ENCODE peak calls at places on chromosomes 16 and 17, in nine cellular contexts. I, Y, C, N, D, T, H, V and M are unnamed samples.

GRCh38 chr17:31467502-31468256 is 76.2 kb downstream of the RAB11FIP4 start:
- DNase-seq in I (no peak), Y (peak; percentile 82), C (no peak), N (no peak), D (no peak), T (no peak), H (no peak), V (no peak), M (no peak)

GRCh38 chr17:70677783-70678647 is 508.7 kb downstream of the KCNJ2 start:
- DNase-seq in I (no peak), Y (no peak), C (no peak), N (no peak), D (no peak), T (no peak), H (no peak), V (no peak), M (no peak)

GRCh38 chr16:17334096-17334495 is 136.7 kb downstream of the XYLT1 start:
- DNase-seq in I (no peak), Y (no peak), C (no peak), N (no peak), D (no peak), T (no peak), H (peak; percentile 72), V (no peak), M (no peak)

GRCh38 chr16:11050954-11051353 is 106.6 kb downstream of the CLEC16A start:
- DNase-seq in I (no peak), Y (no peak), C (no peak), N (no peak), D (no peak), T (no peak), H (peak; percentile 39), V (no peak), M (no peak)

GRCh38 chr16:83706394-83706793 is 101.4 kb upstream of the HSBP1 start:
- DNase-seq in I (no peak), Y (no peak), C (no peak), N (no peak), D (no peak), T (no peak), H (no peak), V (no peak), M (no peak)

GRCh38 chr17:42659079-42659931 is at the start of gene TUBG2:
- DNase-seq in I (peak; percentile 94), Y (peak; percentile 84), C (peak; percentile 88), N (no peak), D (peak; percentile 75), T (peak; percentile 93), H (peak; percentile 94), V (peak; percentile 96), M (peak; percentile 87)

GRCh38 chr16:46607529-46607928 is 13.7 kb downstream of the SHCBP1 start:
- DNase-seq in I (peak; percentile 57), Y (no peak), C (no peak), N (no peak), D (no peak), T (no peak), H (no peak), V (no peak), M (no peak)

GRCh38 chr17:81434079-81434478 is 38.8 kb downstream of the BAHCC1 start:
- DNase-seq in I (peak; percentile 63), Y (peak; percentile 70), C (no peak), N (no peak), D (no peak), T (no peak), H (no peak), V (peak; percentile 83), M (no peak)

GRCh38 chr16:50741225-50741807 is 570 bp upstream of the CYLD start:
- DNase-seq in I (peak; percentile 9), Y (no peak), C (peak; percentile 14), N (peak; percentile 89), D (no peak), T (peak; percentile 61), H (no peak), V (no peak), M (no peak)

GRCh38 chr16:86222965-86223551 is 287.3 kb upstream of the FOXF1 start:
- DNase-seq in I (no peak), Y (peak; percentile 23), C (no peak), N (no peak), D (no peak), T (no peak), H (peak; percentile 61), V (no peak), M (no peak)

GRCh38 chr16:14071576-14072271 is 605 bp downstream of the MRTFB start:
- DNase-seq in I (no peak), Y (no peak), C (no peak), N (no peak), D (no peak), T (peak; percentile 46), H (no peak), V (no peak), M (peak; percentile 70)

GRCh38 chr16:674968-675883 is at the start of gene RHBDL1:
- DNase-seq in I (peak; percentile 66), Y (no peak), C (peak; percentile 57), N (no peak), D (no peak), T (no peak), H (no peak), V (peak; percentile 90), M (no peak)

GRCh38 chr16:18933501-18933900 is 7.3 kb upstream of the SMG1 start:
- DNase-seq in I (no peak), Y (no peak), C (no peak), N (no peak), D (no peak), T (no peak), H (no peak), V (no peak), M (no peak)

GRCh38 chr17:20087538-20088250 is 78.5 kb downstream of the SPECC1 start:
- DNase-seq in I (no peak), Y (no peak), C (no peak), N (no peak), D (no peak), T (no peak), H (no peak), V (no peak), M (no peak)

GRCh38 chr17:2064980-2065785 is 10.3 kb downstream of the HIC1 start:
- DNase-seq in I (peak; percentile 59), Y (no peak), C (peak; percentile 46), N (no peak), D (no peak), T (peak; percentile 54), H (no peak), V (peak; percentile 54), M (peak; percentile 72)

GRCh38 chr16:930511-930910 is 40.3 kb downstream of the LMF1 start:
- DNase-seq in I (no peak), Y (no peak), C (no peak), N (no peak), D (no peak), T (no peak), H (no peak), V (no peak), M (no peak)

GRCh38 chr16:19522369-19523159 is 666 bp upstream of the GDE1 start:
- DNase-seq in I (no peak), Y (no peak), C (no peak), N (no peak), D (no peak), T (no peak), H (no peak), V (no peak), M (no peak)

GRCh38 chr17:2939714-2940351 is 123.6 kb downstream of the OR1D5 start:
- DNase-seq in I (no peak), Y (peak; percentile 57), C (peak; percentile 39), N (no peak), D (no peak), T (no peak), H (no peak), V (peak; percentile 73), M (no peak)

GRCh38 chr17:62778990-62779681 is 29.0 kb downstream of the MARCHF10 start:
- DNase-seq in I (peak; percentile 92), Y (peak; percentile 72), C (peak; percentile 25), N (no peak), D (no peak), T (no peak), H (no peak), V (no peak), M (peak; percentile 69)

GRCh38 chr16:79093554-79093967 is 507.0 kb downstream of the MAF start:
- DNase-seq in I (no peak), Y (no peak), C (peak; percentile 29), N (no peak), D (no peak), T (no peak), H (no peak), V (peak; percentile 35), M (no peak)

GRCh38 chr17:74763565-74764387 is 12.4 kb downstream of the NAT9 start:
- DNase-seq in I (peak; percentile 70), Y (no peak), C (peak; percentile 82), N (no peak), D (no peak), T (no peak), H (no peak), V (no peak), M (no peak)
- TF ChIP-seq POLR2A in I (no peak), Y (no peak), C (peak; percentile 39), N (no peak), D (no peak), T (no peak), H (no peak), V (no peak), M (no peak)

GRCh38 chr17:61335845-61336655 is 63.6 kb upstream of the TBX2 start:
- DNase-seq in I (peak; percentile 63), Y (peak; percentile 72), C (no peak), N (no peak), D (no peak), T (no peak), H (no peak), V (no peak), M (no peak)
- TF ChIP-seq EP300 in I (peak; percentile 33), Y (no peak), C (no peak), N (no peak), D (no peak), T (no peak), H (no peak), V (no peak), M (no peak)

GRCh38 chr16:52611817-52612673 is 65.1 kb upstream of the TOX3 start:
- DNase-seq in I (peak; percentile 72), Y (peak; percentile 44), C (peak; percentile 56), N (no peak), D (no peak), T (no peak), H (no peak), V (no peak), M (no peak)
- TF ChIP-seq POLR2A in I (no peak), Y (no peak), C (peak; percentile 28), N (no peak), D (no peak), T (no peak), H (no peak), V (no peak), M (no peak)

DNA sequence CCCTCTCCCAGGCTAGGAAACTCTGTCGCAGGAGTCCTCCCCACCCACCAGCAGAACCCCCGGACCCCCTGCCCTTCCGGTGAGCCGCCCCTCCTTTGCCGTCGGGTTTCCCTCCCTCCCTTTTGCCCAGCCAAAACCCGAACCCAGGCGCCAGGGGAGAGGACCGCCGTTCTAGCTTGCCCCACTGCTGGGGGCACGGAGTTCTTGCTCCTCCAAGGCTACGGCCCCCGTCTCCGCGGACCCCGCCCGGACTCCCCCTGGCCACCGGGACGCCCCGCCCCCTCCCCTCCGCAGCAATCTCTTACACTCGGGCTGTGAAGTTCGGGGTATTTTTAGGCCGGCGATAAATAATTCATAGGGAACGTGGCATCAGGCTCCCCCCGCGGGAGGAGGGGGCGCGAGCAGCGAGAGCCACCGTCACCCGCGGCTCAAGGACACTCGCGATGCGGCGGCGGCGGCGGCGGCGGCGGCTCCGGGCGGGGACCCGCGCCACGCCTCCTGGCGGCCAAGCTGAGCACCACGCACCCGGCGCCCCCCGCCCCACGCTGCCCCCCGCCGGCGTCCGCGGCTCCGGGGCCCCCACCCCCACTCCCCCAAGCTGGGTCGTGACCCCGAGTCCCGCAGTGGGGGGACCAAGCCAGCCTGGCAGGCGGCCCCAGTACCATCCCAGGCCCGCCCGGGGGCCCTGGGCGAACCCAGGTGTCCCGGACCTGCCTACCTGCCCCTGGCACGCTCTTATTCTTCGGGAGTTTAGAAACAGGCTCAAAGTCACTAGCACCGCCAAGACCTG is at the start of gene GRIN2C:
- DNase-seq in I (no peak), Y (no peak), C (no peak), N (no peak), D (no peak), T (no peak), H (no peak), V (peak; percentile 91), M (no peak)
- TF ChIP-seq EP300 in I (no peak), Y (no peak), C (no peak), N (no peak), D (no peak), T (no peak), H (no peak), V (no peak), M (no peak)